ENCODE peak calls at places on chromosomes 12 and 14, in four cellular contexts. I is ovary, F is GM12865, E is cardiac fibroblast. X is an unnamed sample.

GRCh38 chr12:113980537-113981337 is 14.6 kb upstream of the RBM19 start:
- DNase-seq in I (no peak), F (peak), E (peak), X (peak)

GRCh38 chr14:93748208-93749080 is 39.8 kb downstream of the PRIMA1 start:
- DNase-seq in I (no peak), F (no peak), E (no peak), X (no peak)

GRCh38 chr12:54017027-54017788 is 8.4 kb downstream of the HOXC8 start:
- DNase-seq in I (no peak), F (no peak), E (no peak), X (no peak)

GRCh38 chr12:59499774-59500173 is 96.1 kb upstream of the SLC16A7 start:
- DNase-seq in I (no peak), F (peak), E (no peak), X (no peak)

GRCh38 chr14:56195727-56196126 is 77.5 kb downstream of the PELI2 start:
- DNase-seq in I (peak), F (peak), E (no peak), X (no peak)

GRCh38 chr14:104245075-104245474 is 106.7 kb downstream of the KIF26A start:
- DNase-seq in I (no peak), F (no peak), E (no peak), X (no peak)

GRCh38 chr12:120994059-120994458 is 15.7 kb downstream of the HNF1A start:
- DNase-seq in I (no peak), F (no peak), E (no peak), X (no peak)

GRCh38 chr14:105903971-105904370 is 377.6 kb downstream of the TMEM121 start:
- DNase-seq in I (no peak), F (no peak), E (no peak), X (no peak)

GRCh38 chr14:95364481-95365209 is 44.9 kb upstream of the CLMN start:
- DNase-seq in I (no peak), F (no peak), E (no peak), X (no peak)

GRCh38 chr14:74921987-74922751 is 891 bp downstream of the RPS6KL1 start:
- DNase-seq in I (no peak), F (no peak), E (no peak), X (no peak)
- H3K4me3 ChIP-seq in I (peak), F (no peak), E (no peak), X (no peak)

GRCh38 chr14:73870525-73871235 is 16.0 kb upstream of the ZNF410 start:
- DNase-seq in I (no peak), F (no peak), E (no peak), X (no peak)

GRCh38 chr14:73879027-73879426 is 7.6 kb upstream of the ZNF410 start:
- DNase-seq in I (no peak), F (no peak), E (no peak), X (no peak)

GRCh38 chr14:73878436-73878835 is 8.2 kb upstream of the ZNF410 start:
- DNase-seq in I (no peak), F (no peak), E (no peak), X (no peak)

GRCh38 chr14:73877790-73878189 is 8.9 kb upstream of the ZNF410 start:
- DNase-seq in I (no peak), F (no peak), E (no peak), X (no peak)

DNA sequence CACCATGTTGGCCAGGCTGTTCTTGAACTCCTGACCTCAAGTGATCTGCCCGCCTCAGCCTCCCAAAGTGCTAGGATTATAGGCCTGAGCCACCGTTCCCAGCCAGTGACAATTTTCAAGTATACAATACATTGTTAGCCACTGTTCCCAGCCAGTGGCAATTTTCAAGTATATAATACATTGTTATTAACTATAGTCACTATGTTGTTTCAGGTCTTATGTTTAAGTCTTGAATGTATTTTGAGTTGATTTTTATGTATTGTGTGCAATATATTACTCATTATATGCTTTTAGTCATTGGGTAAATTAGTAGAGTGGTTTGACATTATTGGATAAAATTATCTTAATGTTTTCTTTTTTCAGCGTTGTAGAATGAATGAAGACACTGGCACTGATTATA is 13.0 kb upstream of the ZNF410 start:
- DNase-seq in I (no peak), F (no peak), E (no peak), X (no peak)
- TF ChIP-seq CTCF in I (no peak), F (no peak), E (no peak), X (no peak)

DNA sequence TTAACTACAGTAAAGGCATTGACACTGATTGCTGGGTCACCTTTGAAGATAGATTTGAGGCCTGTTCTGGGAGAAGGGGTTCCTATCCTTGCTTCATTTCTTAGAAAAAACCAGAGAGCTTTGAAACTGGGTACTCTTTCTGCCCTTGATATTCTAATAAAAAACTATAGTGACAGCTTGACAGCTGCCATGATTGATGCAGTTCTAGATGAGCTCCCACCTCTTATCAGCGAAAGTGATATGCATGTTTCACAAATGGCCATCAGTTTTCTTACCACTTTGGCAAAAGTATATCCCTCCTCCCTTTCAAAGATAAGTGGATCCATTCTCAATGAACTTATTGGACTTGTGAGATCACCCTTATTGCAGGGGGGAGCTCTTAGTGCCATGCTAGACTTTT is 36.4 kb downstream of the CAND1 start:
- DNase-seq in I (no peak), F (no peak), E (no peak), X (no peak)
- H3K4me3 ChIP-seq in I (no peak), F (no peak), E (no peak), X (no peak)

GRCh38 chr14:76918176-76918750 is 92.1 kb downstream of the LRRC74A start:
- DNase-seq in I (peak), F (no peak), E (peak), X (peak)

GRCh38 chr14:76919811-76920571 is 93.8 kb downstream of the LRRC74A start:
- DNase-seq in I (peak), F (no peak), E (peak), X (peak)

GRCh38 chr14:76917759-76918175 is 91.6 kb downstream of the LRRC74A start:
- DNase-seq in I (no peak), F (no peak), E (peak), X (peak)

GRCh38 chr14:76919431-76919810 is 93.2 kb downstream of the LRRC74A start:
- DNase-seq in I (no peak), F (no peak), E (no peak), X (peak)

GRCh38 chr14:76918751-76919421 is 92.7 kb downstream of the LRRC74A start:
- DNase-seq in I (peak), F (no peak), E (peak), X (peak)
- TF ChIP-seq CTCF in I (no peak), F (no peak), E (peak), X (peak)

GRCh38 chr12:76768566-76768965 is 4.7 kb downstream of the ZDHHC17 start:
- DNase-seq in I (no peak), F (no peak), E (no peak), X (no peak)
- H3K4me3 ChIP-seq in I (no peak), F (no peak), E (no peak), X (no peak)

DNA sequence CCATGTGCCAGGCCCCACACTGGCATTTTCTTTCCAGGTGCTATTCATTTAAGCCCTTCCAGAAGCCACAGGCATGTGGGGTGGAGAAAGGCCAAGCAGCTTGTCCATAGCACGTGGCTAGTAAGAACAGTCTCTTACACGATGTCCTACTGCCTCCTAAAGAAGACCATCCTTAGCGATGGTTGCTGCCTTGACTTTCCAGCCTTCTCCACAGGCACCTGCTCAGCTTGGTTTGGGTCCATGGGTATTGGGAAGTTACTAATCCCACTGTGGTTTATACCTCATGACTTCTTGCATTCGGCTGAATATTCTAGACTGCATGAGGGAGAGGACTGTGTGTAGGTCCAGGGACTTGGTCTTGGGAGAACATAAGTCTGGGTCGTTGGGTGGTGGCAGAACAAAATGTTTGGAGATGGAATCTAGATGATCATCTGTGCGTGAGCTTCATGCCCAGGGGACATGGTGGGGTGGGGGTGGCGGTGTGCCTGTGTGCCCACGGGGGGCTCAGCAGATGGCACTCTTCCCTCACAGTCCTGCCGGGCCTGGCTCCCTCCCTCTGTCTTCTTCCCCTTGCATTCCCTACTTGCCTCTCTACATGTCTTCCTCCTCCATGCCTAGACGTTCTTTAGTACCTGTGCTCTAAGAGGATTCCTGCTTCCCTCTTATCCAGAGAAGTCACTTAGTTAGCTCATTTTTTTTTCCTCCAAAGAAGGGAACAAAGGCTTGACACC is 49.1 kb downstream of the NINJ2 start:
- DNase-seq in I (no peak), F (peak), E (peak), X (peak)
- TF ChIP-seq CTCF in I (no peak), F (peak), E (no peak), X (no peak)

X was measured in fibroblast of the aortic adventitia.